ENCODE peak calls at places on chromosomes 12 and 14, in four cellular contexts. R, N, H and V are unnamed samples.

GRCh38 chr12:5292651-5293050 is 139.3 kb upstream of the NTF3 start:
- DNase-seq in R (no peak), N (no peak), H (no peak), V (no peak)

GRCh38 chr14:74510955-74511354 is 17.4 kb downstream of the ISCA2 start:
- DNase-seq in R (peak), N (peak), H (no peak), V (no peak)

GRCh38 chr14:60621386-60621785 is 27.9 kb downstream of the SIX1 start:
- DNase-seq in R (no peak), N (no peak), H (no peak), V (no peak)

GRCh38 chr12:51321882-51322281 is 2.1 kb downstream of the BIN2 start:
- DNase-seq in R (no peak), N (no peak), H (no peak), V (no peak)

GRCh38 chr12:62581288-62582064 is 114.8 kb downstream of the MON2 start:
- DNase-seq in R (no peak), N (peak), H (peak), V (peak)

GRCh38 chr12:110039085-110039807 is 9.1 kb downstream of the C12orf76 start:
- DNase-seq in R (no peak), N (peak), H (no peak), V (peak)

GRCh38 chr12:100908501-100908900 is 113.9 kb downstream of the ANO4 start:
- DNase-seq in R (no peak), N (no peak), H (no peak), V (no peak)

GRCh38 chr12:6607751-6608591 is 792 bp upstream of the CHD4 start:
- DNase-seq in R (peak), N (peak), H (peak), V (peak)

GRCh38 chr12:6765634-6766581 is at the start of gene PTMS:
- DNase-seq in R (peak), N (peak), H (peak), V (peak)

GRCh38 chr12:49984476-49984890 is 11.7 kb downstream of the AQP6 start:
- DNase-seq in R (no peak), N (no peak), H (no peak), V (no peak)

GRCh38 chr12:50677858-50678257 is 86.0 kb upstream of the ATF1 start:
- DNase-seq in R (no peak), N (no peak), H (no peak), V (no peak)

GRCh38 chr12:5013206-5013830 is 30.4 kb upstream of the KCNA5 start:
- DNase-seq in R (no peak), N (no peak), H (no peak), V (peak)

GRCh38 chr12:120466560-120467315 is 2.8 kb downstream of the SRSF9 start:
- DNase-seq in R (no peak), N (peak), H (no peak), V (peak)

GRCh38 chr14:100665518-100666032 is 61.1 kb upstream of the DLK1 start:
- DNase-seq in R (no peak), N (no peak), H (no peak), V (no peak)

GRCh38 chr12:92568631-92569128 is 134.1 kb upstream of the PLEKHG7 start:
- DNase-seq in R (no peak), N (no peak), H (no peak), V (no peak)

GRCh38 chr14:52355016-52355430 is 40.9 kb downstream of the PTGER2 start:
- DNase-seq in R (no peak), N (no peak), H (no peak), V (no peak)

GRCh38 chr12:111074965-111075364 is 154.6 kb upstream of the MYL2 start:
- DNase-seq in R (peak), N (no peak), H (no peak), V (no peak)

GRCh38 chr14:105842105-105842504 is 315.7 kb downstream of the TMEM121 start:
- DNase-seq in R (no peak), N (no peak), H (no peak), V (no peak)

GRCh38 chr12:3595721-3596120 is 104.7 kb downstream of the PRMT8 start:
- DNase-seq in R (no peak), N (no peak), H (no peak), V (no peak)

GRCh38 chr12:70840966-70841365 is 79.6 kb downstream of the PTPRR start:
- DNase-seq in R (no peak), N (no peak), H (no peak), V (no peak)

GRCh38 chr14:33958616-33959226 is 7.8 kb upstream of the EGLN3 start:
- DNase-seq in R (no peak), N (no peak), H (no peak), V (no peak)

GRCh38 chr12:43655586-43655985 is 103.0 kb downstream of the PUS7L start:
- DNase-seq in R (no peak), N (no peak), H (no peak), V (peak)

GRCh38 chr12:8018666-8019581 is 13.6 kb upstream of the FOXJ2 start:
- DNase-seq in R (no peak), N (peak), H (no peak), V (peak)

GRCh38 chr12:49636979-49637378 is 13.6 kb downstream of the PRPF40B start:
- DNase-seq in R (no peak), N (peak), H (peak), V (peak)

GRCh38 chr12:95258146-95258545 is 40.5 kb downstream of the VEZT start:
- DNase-seq in R (no peak), N (no peak), H (no peak), V (no peak)

GRCh38 chr12:130344529-130344928 is 6.8 kb downstream of the PIWIL1 start:
- DNase-seq in R (no peak), N (no peak), H (no peak), V (no peak)

GRCh38 chr14:23660290-23661226 is 24.4 kb downstream of the DHRS2 start:
- DNase-seq in R (no peak), N (no peak), H (no peak), V (no peak)

GRCh38 chr12:105289114-105289904 is 41.2 kb upstream of the C12orf75 start:
- DNase-seq in R (no peak), N (peak), H (no peak), V (no peak)